ENCODE peak calls at places on chromosomes 1 and 21, in four cellular contexts. K, I, B and G are unnamed samples.
A peak's percentile ranks its signal among the peaks of the same experiment; 100 is the strongest.

GRCh38 chr1:6180215-6180577 is at the start of gene CHD5:
- DNase-seq in K (no peak), I (no peak), B (no peak), G (no peak)

GRCh38 chr21:27219068-27219467 is 252.2 kb upstream of the ADAMTS5 start:
- DNase-seq in I (no peak), K (no peak), B (no peak), G (no peak)

GRCh38 chr1:205319081-205320018 is 2.2 kb downstream of the NUAK2 start:
- DNase-seq in B (peak; percentile 57), I (no peak), K (peak; percentile 81), G (peak; percentile 89)

GRCh38 chr21:41885341-41886024 is 6.3 kb upstream of the PRDM15 start:
- DNase-seq in I (no peak), B (no peak), K (peak; percentile 60), G (no peak)

GRCh38 chr21:41651830-41652229 is 115.0 kb downstream of the RIPK4 start:
- DNase-seq in K (peak; percentile 31), I (no peak), B (no peak), G (peak; percentile 70)

GRCh38 chr1:21520899-21521716 is 11.9 kb downstream of the ALPL start:
- DNase-seq in I (no peak), B (no peak), K (no peak), G (no peak)

GRCh38 chr1:170290971-170291370 is 145.2 kb downstream of the NTMT2 start:
- DNase-seq in B (no peak), I (no peak), K (no peak), G (no peak)

GRCh38 chr1:99681583-99681982 is 35.7 kb downstream of the PALMD start:
- DNase-seq in B (no peak), K (no peak), I (no peak), G (no peak)

DNA sequence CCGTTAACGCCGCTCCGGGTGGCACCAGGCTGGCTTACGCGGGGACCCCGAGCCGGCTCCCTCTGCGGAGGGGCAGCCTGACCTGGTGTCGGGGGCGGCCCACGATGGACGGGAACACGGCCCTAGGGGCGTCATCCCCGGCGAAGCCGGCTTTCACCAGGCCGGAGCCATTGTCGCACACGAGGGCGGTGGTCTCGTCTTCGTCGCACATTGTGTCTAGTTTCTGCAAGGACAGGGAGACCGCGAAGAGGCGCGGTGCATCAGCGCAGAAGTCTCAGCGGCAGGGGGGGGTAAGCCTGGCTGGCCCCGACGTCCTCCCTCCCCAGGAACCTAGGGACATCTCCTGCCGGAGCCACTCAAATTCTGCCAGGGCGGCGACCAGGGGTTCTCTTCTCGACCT is 989 bp downstream of the ACTA1 start:
- DNase-seq in B (no peak), I (peak; percentile 66), K (no peak), G (no peak)
- H3K4me3 ChIP-seq in B (no peak overlapping the region), I (no peak overlapping the region), K (no peak overlapping the region), G (no peak overlapping the region)

DNA sequence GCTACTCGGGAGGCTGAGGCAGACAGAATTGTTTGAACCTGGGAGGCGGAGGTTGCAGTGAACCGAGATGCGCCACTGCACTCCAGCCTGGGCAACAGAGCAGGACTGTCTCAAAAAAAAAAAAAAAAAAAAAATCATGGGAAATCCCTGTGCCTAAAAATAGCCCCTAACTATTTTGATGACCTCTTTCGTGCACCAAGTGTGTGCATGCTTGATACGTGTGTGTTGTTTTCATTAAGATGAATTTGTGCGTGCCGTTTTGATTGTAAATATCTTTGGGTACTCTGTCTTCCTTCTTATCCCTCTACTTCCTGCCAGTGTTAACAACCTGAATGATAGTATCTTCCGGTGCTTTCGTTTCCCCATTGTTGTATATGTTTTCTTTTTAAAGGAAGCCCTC is 9.8 kb downstream of the CACYBP start:
- DNase-seq in B (peak; percentile 49), I (no peak), K (no peak), G (no peak)
- TF ChIP-seq POLR2A in B (no peak), I (no peak), K (no peak), G (no peak)

GRCh38 chr1:7768583-7768982 is 2.5 kb upstream of the VAMP3 start:
- DNase-seq in B (no peak), I (no peak), K (no peak), G (no peak)
- TF ChIP-seq CTCF in B (no peak), I (no peak), K (no peak), G (no peak)

GRCh38 chr1:90717665-90718410 is 736 bp upstream of the BARHL2 start:
- DNase-seq in B (peak; percentile 37), I (peak; percentile 85), K (no peak), G (no peak)

GRCh38 chr1:90716243-90716551 is 905 bp downstream of the BARHL2 start:
- DNase-seq in K (no peak), B (no peak), I (no peak), G (no peak)

GRCh38 chr1:90717356-90717664 is 208 bp upstream of the BARHL2 start:
- DNase-seq in K (no peak), I (peak; percentile 82), B (no peak), G (no peak)

GRCh38 chr1:90715334-90715733 is 1.8 kb downstream of the BARHL2 start:
- DNase-seq in B (no peak), I (no peak), K (no peak), G (no peak)

DNA sequence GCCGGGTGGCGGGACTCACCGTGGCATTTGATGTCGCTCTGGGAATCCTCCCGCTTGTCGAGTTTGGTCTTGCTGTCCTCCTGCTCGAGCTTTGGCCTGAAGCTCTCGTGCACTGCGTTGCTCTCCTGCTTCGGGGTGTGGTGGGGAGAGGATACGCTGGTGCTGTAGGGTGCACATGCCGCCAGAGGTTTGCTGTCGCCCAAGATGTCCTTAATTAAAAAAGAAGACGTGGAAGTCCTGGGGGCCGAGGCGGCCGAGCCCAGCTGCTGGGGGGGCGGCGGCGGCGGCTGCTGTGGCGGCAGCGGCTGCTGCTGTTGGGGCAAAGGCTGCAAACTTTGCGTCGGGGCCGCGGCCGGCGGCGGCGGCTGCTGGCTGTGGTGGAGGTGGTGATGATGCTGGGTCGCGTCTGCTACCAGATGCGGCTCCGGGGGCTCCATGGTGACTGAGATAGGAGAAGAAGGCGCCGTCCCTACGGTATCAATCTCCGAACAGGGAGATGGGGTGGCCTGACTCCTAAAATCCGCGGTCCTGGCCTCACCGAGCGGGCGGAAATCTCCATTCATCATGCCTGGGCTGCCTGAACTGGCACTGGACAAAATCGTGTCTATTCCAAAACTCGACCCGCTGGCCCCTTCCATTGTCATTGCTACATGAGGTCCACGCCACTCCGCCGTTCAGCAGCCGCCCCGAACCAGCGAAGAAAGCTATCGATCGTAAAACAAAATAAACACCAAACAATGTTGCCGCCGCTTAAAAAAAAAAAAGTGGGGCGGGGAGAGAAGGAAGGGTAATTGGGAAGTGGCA is at the start of gene BARHL2:
- DNase-seq in K (no peak), B (no peak), I (peak; percentile 83), G (no peak)
- H3K4me3 ChIP-seq in K (peak within 1 kb of the TSS; percentile 37), B (peak within 1 kb of the TSS; percentile 35), I (no peak within 1 kb of the TSS), G (peak within 1 kb of the TSS; percentile 15)

GRCh38 chr1:210374600-210374953 is 45.9 kb downstream of the HHAT start:
- DNase-seq in B (no peak), I (no peak), K (no peak), G (no peak)

GRCh38 chr1:210373878-210374599 is 45.3 kb downstream of the HHAT start:
- DNase-seq in B (peak; percentile 65), K (no peak), I (no peak), G (no peak)

GRCh38 chr1:210378721-210379120 is 50.0 kb downstream of the HHAT start:
- DNase-seq in K (no peak), I (no peak), B (no peak), G (no peak)

GRCh38 chr1:210377934-210378333 is 49.2 kb downstream of the HHAT start:
- DNase-seq in B (no peak), I (no peak), K (no peak), G (no peak)

DNA sequence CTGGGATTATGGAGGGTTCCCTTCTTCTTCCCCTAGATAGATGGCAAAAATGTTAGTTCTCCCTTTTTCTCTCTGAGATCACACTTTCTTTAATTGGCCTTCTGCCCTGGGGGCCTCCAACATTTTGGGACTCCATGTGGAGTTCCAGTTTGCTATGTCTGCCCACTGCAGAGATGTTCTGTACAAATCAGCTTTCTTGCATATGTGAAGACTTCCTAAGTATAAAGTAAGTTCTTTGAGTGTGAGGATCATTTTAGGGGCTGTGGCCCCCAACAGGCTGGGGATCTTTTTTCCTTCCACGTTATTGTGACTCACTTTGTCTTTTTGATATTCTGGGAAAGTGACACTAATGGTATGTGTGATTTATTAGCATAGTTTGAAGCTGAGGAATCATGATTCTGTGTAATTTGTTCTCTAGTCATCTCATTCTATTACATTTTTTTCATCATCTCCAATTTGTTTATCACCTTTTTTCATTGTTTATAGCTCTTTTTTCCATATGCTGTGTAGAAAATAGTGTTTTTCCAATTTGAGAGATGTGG is 48.2 kb downstream of the HHAT start:
- DNase-seq in B (no peak), K (no peak), I (no peak), G (no peak)
- TF ChIP-seq POLR2A in B (no peak), K (no peak), I (no peak), G (no peak)

GRCh38 chr1:30875197-30875596 is 33.4 kb downstream of the SDC3 start:
- DNase-seq in B (no peak), K (no peak), I (no peak), G (no peak)

GRCh38 chr1:30877205-30877912 is 31.2 kb downstream of the SDC3 start:
- DNase-seq in K (no peak), B (peak; percentile 29), I (no peak), G (peak; percentile 91)

GRCh38 chr1:30875916-30876315 is 32.6 kb downstream of the SDC3 start:
- DNase-seq in I (no peak), K (no peak), B (no peak), G (no peak)

GRCh38 chr1:30878016-30878415 is 30.5 kb downstream of the SDC3 start:
- DNase-seq in K (no peak), I (no peak), B (no peak), G (no peak)

DNA sequence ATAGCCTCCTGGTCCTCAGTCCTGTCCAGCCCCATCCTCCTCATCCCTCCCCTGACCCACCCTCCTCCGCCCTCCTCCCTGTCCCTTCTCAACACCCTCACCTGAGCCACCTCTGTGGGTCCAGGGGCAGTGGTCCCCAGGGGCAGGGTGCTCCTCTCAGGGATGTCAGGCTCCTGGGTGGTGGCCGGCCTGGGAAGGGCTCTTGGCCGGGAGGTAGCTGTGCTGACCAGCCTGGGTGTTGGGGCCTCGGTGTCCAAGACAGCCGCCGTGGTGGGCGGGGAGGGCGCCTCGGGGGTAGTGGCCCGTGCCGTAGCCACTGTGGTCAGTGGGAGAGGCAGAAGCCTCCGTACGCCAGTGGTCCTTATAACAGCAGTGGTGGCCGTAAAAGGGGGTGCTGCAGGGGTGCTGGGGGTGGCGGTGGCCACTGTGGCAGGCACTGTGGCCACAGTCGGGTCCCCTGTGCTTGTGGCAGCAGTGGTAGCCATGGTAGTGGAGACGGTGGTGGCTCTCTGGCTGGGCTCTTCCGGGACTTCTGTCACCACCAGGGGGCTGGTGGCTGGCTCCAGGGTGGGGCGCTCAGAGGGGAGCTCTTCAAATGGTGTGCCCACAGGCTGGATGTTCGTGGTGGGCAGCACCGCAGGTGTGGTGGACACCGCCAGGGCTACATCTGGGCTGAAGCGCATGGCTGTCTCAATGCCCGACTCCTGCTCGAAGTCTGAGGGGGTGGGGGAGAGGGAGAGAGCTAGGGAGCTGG is 31.9 kb downstream of the SDC3 start:
- DNase-seq in B (no peak), K (no peak), I (peak; percentile 82), G (no peak)
- TF ChIP-seq CTCF in B (no peak), K (no peak), I (no peak), G (no peak)

GRCh38 chr21:44932366-44933181 is 7.3 kb upstream of the SLX9 start:
- DNase-seq in I (peak; percentile 94), B (no peak), K (peak; percentile 96), G (no peak)
- H3K4me3 ChIP-seq in I (no peak overlapping the region), B (peak overlapping the region; percentile 26), K (peak overlapping the region; percentile 70), G (no peak overlapping the region)